ENCODE peak calls at places on chromosomes 12 and 14, in four cellular contexts. One of them, this sample, is unnamed.
A peak's percentile ranks its signal among the peaks of the same experiment; 100 is the strongest.

GRCh38 chr12:64404470-64405446 is 566 bp downstream of the XPOT start:
- DNase-seq in WERI-Rb-1: peak; percentile 81
- DNase-seq in brain microvascular endothelial cell: peak; percentile 80
- DNase-seq in IMR-90: peak; percentile 91
- DNase-seq in this sample: peak; percentile 46

GRCh38 chr12:69008510-69008909 is 75.5 kb upstream of the CPM start:
- DNase-seq in WERI-Rb-1: no peak
- DNase-seq in IMR-90: peak; percentile 11
- DNase-seq in brain microvascular endothelial cell: no peak
- DNase-seq in this sample: no peak

GRCh38 chr14:68379510-68380303 is 413.2 kb downstream of the ZFP36L1 start:
- DNase-seq in WERI-Rb-1: no peak
- DNase-seq in brain microvascular endothelial cell: no peak
- DNase-seq in IMR-90: no peak
- DNase-seq in this sample: no peak

GRCh38 chr14:64845878-64846277 is 33.8 kb downstream of the SPTB start:
- DNase-seq in brain microvascular endothelial cell: peak; percentile 12
- DNase-seq in IMR-90: peak; percentile 64
- DNase-seq in WERI-Rb-1: no peak
- DNase-seq in this sample: no peak

GRCh38 chr12:55762646-55763045 is 19.7 kb downstream of the GDF11 start:
- DNase-seq in IMR-90: no peak
- DNase-seq in brain microvascular endothelial cell: no peak
- DNase-seq in WERI-Rb-1: no peak
- DNase-seq in this sample: no peak

GRCh38 chr14:70280931-70281330 is 78.6 kb downstream of the COX16 start:
- DNase-seq in IMR-90: no peak
- DNase-seq in brain microvascular endothelial cell: no peak
- DNase-seq in WERI-Rb-1: no peak
- DNase-seq in this sample: no peak

GRCh38 chr14:101192661-101193000 is 289.1 kb upstream of the RTL1 start:
- DNase-seq in brain microvascular endothelial cell: no peak
- DNase-seq in WERI-Rb-1: no peak
- DNase-seq in IMR-90: no peak
- DNase-seq in this sample: no peak

GRCh38 chr12:51036165-51036765 is 10.1 kb upstream of the SLC11A2 start:
- DNase-seq in brain microvascular endothelial cell: no peak
- DNase-seq in IMR-90: no peak
- DNase-seq in WERI-Rb-1: no peak
- DNase-seq in this sample: no peak

GRCh38 chr12:92105676-92106075 is 40.0 kb downstream of the BTG1 start:
- DNase-seq in brain microvascular endothelial cell: no peak
- DNase-seq in WERI-Rb-1: no peak
- DNase-seq in IMR-90: no peak
- DNase-seq in this sample: no peak

GRCh38 chr14:95248422-95248821 is 71.3 kb downstream of the CLMN start:
- DNase-seq in WERI-Rb-1: no peak
- DNase-seq in IMR-90: no peak
- DNase-seq in brain microvascular endothelial cell: no peak
- DNase-seq in this sample: peak; percentile 4

GRCh38 chr14:45073480-45073879 is 10.4 kb upstream of the PRPF39 start:
- DNase-seq in WERI-Rb-1: no peak
- DNase-seq in IMR-90: no peak
- DNase-seq in brain microvascular endothelial cell: no peak
- DNase-seq in this sample: no peak

GRCh38 chr12:52493172-52493571 is at the start of gene KRT6A:
- DNase-seq in IMR-90: no peak
- DNase-seq in WERI-Rb-1: no peak
- DNase-seq in brain microvascular endothelial cell: no peak
- DNase-seq in this sample: no peak

GRCh38 chr12:3041558-3042164 is 35.5 kb upstream of the TSPAN9 start:
- DNase-seq in WERI-Rb-1: peak; percentile 82
- DNase-seq in brain microvascular endothelial cell: peak; percentile 72
- DNase-seq in IMR-90: peak; percentile 67
- DNase-seq in this sample: peak; percentile 80

GRCh38 chr14:74913986-74914573 is 9.0 kb downstream of the RPS6KL1 start:
- DNase-seq in WERI-Rb-1: peak; percentile 70
- DNase-seq in IMR-90: peak; percentile 77
- DNase-seq in brain microvascular endothelial cell: peak; percentile 62
- DNase-seq in this sample: peak; percentile 86

GRCh38 chr12:114405199-114405448 is 820 bp downstream of the TBX5 start:
- DNase-seq in brain microvascular endothelial cell: no peak
- DNase-seq in IMR-90: no peak
- DNase-seq in WERI-Rb-1: no peak
- DNase-seq in this sample: no peak

GRCh38 chr12:971991-972390 is 19.0 kb upstream of the ERC1 start:
- DNase-seq in IMR-90: no peak
- DNase-seq in WERI-Rb-1: no peak
- DNase-seq in brain microvascular endothelial cell: no peak
- DNase-seq in this sample: no peak
- H3K4me3 ChIP-seq in IMR-90: no peak overlapping the region
- H3K4me3 ChIP-seq in WERI-Rb-1: no peak overlapping the region
- H3K4me3 ChIP-seq in brain microvascular endothelial cell: no peak overlapping the region
- H3K4me3 ChIP-seq in this sample: no peak overlapping the region

GRCh38 chr12:13130981-13131380 is 27.5 kb upstream of the GSG1 start:
- DNase-seq in brain microvascular endothelial cell: no peak
- DNase-seq in WERI-Rb-1: no peak
- DNase-seq in IMR-90: no peak
- DNase-seq in this sample: no peak

GRCh38 chr12:13133886-13134285 is 30.4 kb upstream of the GSG1 start:
- DNase-seq in IMR-90: no peak
- DNase-seq in WERI-Rb-1: no peak
- DNase-seq in brain microvascular endothelial cell: no peak
- DNase-seq in this sample: no peak

DNA sequence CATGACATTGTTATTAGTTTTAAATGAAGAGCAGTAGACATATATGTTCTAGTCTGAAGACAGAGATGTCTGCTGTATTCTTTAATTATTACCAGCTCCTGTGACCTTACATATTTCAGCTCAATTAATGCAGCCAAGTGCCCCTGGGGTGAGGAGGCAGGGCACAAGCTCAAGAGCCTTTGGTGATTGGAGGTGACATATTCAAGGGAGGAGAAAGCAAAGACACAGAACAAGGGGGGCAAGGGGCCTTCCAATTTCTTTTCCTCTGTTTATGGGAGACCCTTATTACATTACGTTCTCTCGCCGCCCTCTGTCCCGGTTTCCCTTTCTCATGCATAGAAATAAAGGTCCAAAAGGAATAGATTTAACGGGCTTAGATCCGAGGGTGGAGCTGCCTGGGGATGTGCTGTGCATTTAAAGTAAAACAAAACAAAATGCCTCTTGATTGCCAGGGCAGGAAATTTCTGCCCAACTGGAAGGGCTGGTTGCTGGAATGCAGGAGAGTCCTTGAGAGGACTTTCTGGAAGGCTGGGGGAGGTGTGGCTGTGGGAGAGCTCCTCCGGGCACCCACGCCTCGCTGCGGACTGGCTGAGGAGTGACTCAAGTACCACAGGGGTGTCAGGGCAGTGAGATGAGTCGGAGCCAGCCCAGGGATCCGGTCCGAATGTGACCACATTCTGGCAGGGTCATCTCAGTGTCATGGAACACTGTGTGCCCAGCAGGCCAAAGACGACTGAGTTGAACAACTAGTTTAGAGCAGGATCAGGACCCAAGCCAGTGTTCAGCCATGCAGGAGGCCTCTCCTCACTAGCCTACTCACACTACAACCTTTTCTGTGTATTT is 32.1 kb upstream of the GSG1 start:
- DNase-seq in WERI-Rb-1: no peak
- DNase-seq in IMR-90: peak; percentile 83
- DNase-seq in brain microvascular endothelial cell: peak; percentile 89
- DNase-seq in this sample: peak; percentile 88
- TF ChIP-seq CTCF in WERI-Rb-1: no peak
- TF ChIP-seq CTCF in IMR-90: peak; percentile 42
- TF ChIP-seq CTCF in brain microvascular endothelial cell: peak; percentile 55
- TF ChIP-seq CTCF in this sample: no peak

DNA sequence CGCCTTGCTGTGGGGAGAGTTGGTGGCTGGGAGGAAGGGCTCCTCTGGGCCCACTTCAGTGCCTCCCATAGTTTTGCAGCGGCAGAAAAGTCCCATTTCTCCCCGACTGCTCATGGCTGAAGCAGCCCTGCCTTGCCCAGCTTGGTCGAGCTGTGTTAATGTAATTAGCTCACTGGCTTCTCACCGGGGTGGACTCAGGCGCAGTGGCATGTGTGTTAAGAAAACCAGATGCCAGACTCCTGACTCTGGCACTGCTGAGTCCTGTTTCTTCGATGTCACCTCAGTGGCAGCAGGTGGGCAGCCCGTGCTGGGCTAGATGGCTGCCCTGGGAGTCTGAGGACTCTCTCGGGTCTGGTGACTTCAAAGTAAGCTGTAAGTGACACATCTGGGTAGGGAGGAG is 47.4 kb downstream of the CHST11 start:
- DNase-seq in WERI-Rb-1: no peak
- DNase-seq in IMR-90: no peak
- DNase-seq in brain microvascular endothelial cell: no peak
- DNase-seq in this sample: no peak
- H3K4me3 ChIP-seq in WERI-Rb-1: no peak overlapping the region
- H3K4me3 ChIP-seq in IMR-90: no peak overlapping the region
- H3K4me3 ChIP-seq in brain microvascular endothelial cell: no peak overlapping the region
- H3K4me3 ChIP-seq in this sample: no peak overlapping the region

GRCh38 chr12:57223191-57224165 is 6.0 kb upstream of the SHMT2 start:
- DNase-seq in WERI-Rb-1: no peak
- DNase-seq in brain microvascular endothelial cell: no peak
- DNase-seq in IMR-90: no peak
- DNase-seq in this sample: no peak

GRCh38 chr12:57226588-57227314 is 2.8 kb upstream of the SHMT2 start:
- DNase-seq in IMR-90: no peak
- DNase-seq in WERI-Rb-1: no peak
- DNase-seq in brain microvascular endothelial cell: no peak
- DNase-seq in this sample: no peak

GRCh38 chr12:57224278-57224972 is 5.1 kb upstream of the SHMT2 start:
- DNase-seq in WERI-Rb-1: no peak
- DNase-seq in brain microvascular endothelial cell: no peak
- DNase-seq in IMR-90: no peak
- DNase-seq in this sample: no peak

GRCh38 chr12:57225680-57226190 is 3.8 kb upstream of the SHMT2 start:
- DNase-seq in brain microvascular endothelial cell: no peak
- DNase-seq in IMR-90: no peak
- DNase-seq in WERI-Rb-1: no peak
- DNase-seq in this sample: no peak

DNA sequence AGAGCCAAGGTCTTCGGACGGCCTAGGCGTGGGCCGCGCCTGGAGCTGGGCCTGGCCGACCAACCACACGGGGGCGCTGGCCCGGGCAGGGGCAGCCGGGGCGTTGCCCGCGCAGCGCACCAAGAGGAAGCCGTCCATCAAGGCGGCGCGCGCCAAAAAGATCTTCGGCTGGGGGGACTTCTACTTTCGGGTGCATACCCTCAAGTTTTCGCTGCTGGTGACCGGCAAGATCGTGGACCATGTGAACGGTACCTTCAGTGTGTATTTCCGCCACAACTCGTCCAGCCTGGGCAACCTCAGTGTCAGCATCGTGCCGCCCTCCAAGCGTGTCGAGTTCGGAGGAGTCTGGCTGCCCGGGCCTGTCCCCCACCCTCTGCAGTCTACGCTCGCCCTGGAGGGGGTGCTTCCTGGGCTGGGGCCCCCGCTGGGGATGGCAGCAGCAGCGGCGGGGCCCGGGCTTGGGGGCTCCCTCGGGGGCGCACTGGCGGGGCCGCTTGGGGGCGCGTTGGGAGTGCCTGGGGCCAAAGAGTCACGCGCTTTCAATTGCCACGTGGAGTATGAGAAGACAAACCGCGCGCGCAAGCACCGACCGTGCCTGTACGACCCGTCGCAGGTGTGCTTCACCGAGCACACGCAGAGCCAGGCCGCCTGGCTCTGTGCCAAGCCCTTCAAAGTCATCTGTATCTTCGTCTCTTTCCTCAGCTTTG is 4.4 kb upstream of the SHMT2 start:
- DNase-seq in IMR-90: no peak
- DNase-seq in brain microvascular endothelial cell: no peak
- DNase-seq in WERI-Rb-1: no peak
- DNase-seq in this sample: no peak
- TF ChIP-seq CTCF in IMR-90: no peak
- TF ChIP-seq CTCF in brain microvascular endothelial cell: peak; percentile 42
- TF ChIP-seq CTCF in WERI-Rb-1: peak; percentile 14
- TF ChIP-seq CTCF in this sample: peak; percentile 13

GRCh38 chr14:99793213-99794155 is at the start of gene EML1:
- DNase-seq in WERI-Rb-1: peak; percentile 84
- DNase-seq in brain microvascular endothelial cell: peak; percentile 53
- DNase-seq in IMR-90: peak; percentile 76
- DNase-seq in this sample: peak; percentile 91
- H3K4me3 ChIP-seq in WERI-Rb-1: peak within 1 kb of the TSS; percentile 92
- H3K4me3 ChIP-seq in brain microvascular endothelial cell: peak within 1 kb of the TSS; percentile 56
- H3K4me3 ChIP-seq in IMR-90: peak within 1 kb of the TSS; percentile 91
- H3K4me3 ChIP-seq in this sample: peak within 1 kb of the TSS; percentile 69

GRCh38 chr12:59370933-59371332 is 224.9 kb upstream of the SLC16A7 start:
- DNase-seq in IMR-90: no peak
- DNase-seq in brain microvascular endothelial cell: no peak
- DNase-seq in WERI-Rb-1: no peak
- DNase-seq in this sample: no peak

GRCh38 chr12:59374783-59375182 is 221.0 kb upstream of the SLC16A7 start:
- DNase-seq in WERI-Rb-1: no peak
- DNase-seq in brain microvascular endothelial cell: no peak
- DNase-seq in IMR-90: no peak
- DNase-seq in this sample: no peak

GRCh38 chr12:59375633-59376032 is 220.2 kb upstream of the SLC16A7 start:
- DNase-seq in IMR-90: no peak
- DNase-seq in brain microvascular endothelial cell: no peak
- DNase-seq in WERI-Rb-1: no peak
- DNase-seq in this sample: no peak

GRCh38 chr12:59372971-59373370 is 222.9 kb upstream of the SLC16A7 start:
- DNase-seq in brain microvascular endothelial cell: peak; percentile 43
- DNase-seq in WERI-Rb-1: peak; percentile 41
- DNase-seq in IMR-90: peak; percentile 21
- DNase-seq in this sample: no peak
- TF ChIP-seq CTCF in brain microvascular endothelial cell: peak; percentile 59
- TF ChIP-seq CTCF in WERI-Rb-1: peak; percentile 30
- TF ChIP-seq CTCF in IMR-90: peak; percentile 46
- TF ChIP-seq CTCF in this sample: no peak

DNA sequence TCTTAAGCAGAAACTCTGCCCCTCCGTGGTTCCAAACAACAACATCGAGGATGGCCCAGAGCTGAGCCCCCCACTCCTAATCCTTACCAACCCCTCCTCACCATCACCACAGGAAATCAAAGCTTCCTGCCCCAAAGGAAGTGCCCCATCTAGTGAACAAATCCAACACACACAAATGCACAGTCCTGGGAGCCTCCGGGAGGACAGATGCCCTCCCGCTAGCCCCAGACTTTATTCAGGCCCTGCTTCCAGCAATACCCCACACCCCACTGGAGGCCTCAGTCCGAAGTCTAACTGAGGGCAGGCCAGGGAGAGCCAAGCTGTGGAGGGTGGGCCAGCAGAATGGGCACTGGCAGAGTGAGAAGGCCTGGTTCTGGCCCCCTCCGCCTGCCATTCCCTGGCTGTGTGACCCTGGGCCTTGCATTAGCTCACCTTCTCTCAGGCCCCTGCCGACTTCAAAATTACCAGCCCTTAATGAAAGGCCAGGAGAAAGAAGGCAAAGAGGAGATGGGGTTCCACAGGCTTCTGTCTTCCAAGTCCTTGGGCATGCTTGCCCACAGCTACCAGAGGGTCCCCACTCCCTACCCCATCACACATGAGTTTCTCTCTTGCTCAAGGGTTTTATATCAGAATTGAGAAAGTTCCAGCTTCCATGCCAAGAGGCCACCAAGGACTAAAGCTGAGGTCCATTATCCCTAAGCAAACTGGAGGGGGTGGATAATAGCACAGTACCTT is 2.3 kb downstream of the HDAC7 start:
- DNase-seq in brain microvascular endothelial cell: no peak
- DNase-seq in WERI-Rb-1: no peak
- DNase-seq in IMR-90: no peak
- DNase-seq in this sample: no peak
- H3K4me3 ChIP-seq in brain microvascular endothelial cell: peak overlapping the region; percentile 81
- H3K4me3 ChIP-seq in WERI-Rb-1: no peak overlapping the region
- H3K4me3 ChIP-seq in IMR-90: no peak overlapping the region
- H3K4me3 ChIP-seq in this sample: peak overlapping the region; percentile 81